ENCODE peak calls at places on chromosomes 7 and 10, in five cellular contexts. A, F, I, G and J are unnamed samples.

GRCh38 chr10:6037975-6038624 is 24.1 kb downstream of the IL2RA start:
- DNase-seq in I (no peak), F (no peak), G (no peak), A (no peak), J (no peak)

GRCh38 chr7:135175931-135176330 is 5.4 kb upstream of the CYREN start:
- DNase-seq in G (no peak), F (no peak), I (no peak), A (no peak), J (no peak)

GRCh38 chr7:22793593-22794462 is 28.8 kb downstream of the TOMM7 start:
- DNase-seq in I (no peak), A (no peak), F (no peak), G (no peak), J (no peak)

GRCh38 chr7:102875700-102876192 is 37.1 kb upstream of the LRRC17 start:
- DNase-seq in F (peak), A (no peak), G (no peak), I (peak), J (no peak)

GRCh38 chr7:38673795-38674194 is 42.6 kb upstream of the AMPH start:
- DNase-seq in F (no peak), G (no peak), I (no peak), A (no peak), J (no peak)

GRCh38 chr7:44769381-44770209 is 20.9 kb downstream of the ZMIZ2 start:
- DNase-seq in F (no peak), I (no peak), G (no peak), A (no peak), J (no peak)

GRCh38 chr7:32169236-32169635 is 99.0 kb upstream of the PDE1C start:
- DNase-seq in G (no peak), A (no peak), F (no peak), I (no peak), J (no peak)

GRCh38 chr10:132647424-132647823 is 109.8 kb downstream of the INPP5A start:
- DNase-seq in A (no peak), I (no peak), G (no peak), F (no peak), J (no peak)

GRCh38 chr7:12196386-12196785 is 14.7 kb upstream of the TMEM106B start:
- DNase-seq in I (no peak), A (no peak), F (no peak), G (no peak), J (no peak)

GRCh38 chr10:132096223-132096622 is 30.5 kb downstream of the JAKMIP3 start:
- DNase-seq in I (no peak), A (no peak), G (no peak), F (peak), J (no peak)

GRCh38 chr7:154852205-154852604 is 150.7 kb downstream of the PAXIP1 start:
- DNase-seq in G (no peak), A (no peak), F (no peak), I (no peak), J (no peak)

GRCh38 chr7:36794689-36795088 is 70.4 kb upstream of the AOAH start:
- DNase-seq in G (no peak), I (no peak), A (no peak), F (peak), J (no peak)

GRCh38 chr7:96534221-96534620 is 175.4 kb downstream of the SEM1 start:
- DNase-seq in I (no peak), A (no peak), F (no peak), G (no peak), J (no peak)

GRCh38 chr10:63901228-63901627 is 380.0 kb downstream of the REEP3 start:
- DNase-seq in G (no peak), F (no peak), I (no peak), A (no peak), J (no peak)

GRCh38 chr10:17238445-17239275 is 10.6 kb downstream of the VIM start:
- DNase-seq in I (no peak), G (no peak), F (no peak), A (no peak), J (no peak)

GRCh38 chr7:157013602-157014549 is 3.4 kb upstream of the MNX1 start:
- DNase-seq in A (no peak), F (no peak), G (peak), I (no peak), J (no peak)

DNA sequence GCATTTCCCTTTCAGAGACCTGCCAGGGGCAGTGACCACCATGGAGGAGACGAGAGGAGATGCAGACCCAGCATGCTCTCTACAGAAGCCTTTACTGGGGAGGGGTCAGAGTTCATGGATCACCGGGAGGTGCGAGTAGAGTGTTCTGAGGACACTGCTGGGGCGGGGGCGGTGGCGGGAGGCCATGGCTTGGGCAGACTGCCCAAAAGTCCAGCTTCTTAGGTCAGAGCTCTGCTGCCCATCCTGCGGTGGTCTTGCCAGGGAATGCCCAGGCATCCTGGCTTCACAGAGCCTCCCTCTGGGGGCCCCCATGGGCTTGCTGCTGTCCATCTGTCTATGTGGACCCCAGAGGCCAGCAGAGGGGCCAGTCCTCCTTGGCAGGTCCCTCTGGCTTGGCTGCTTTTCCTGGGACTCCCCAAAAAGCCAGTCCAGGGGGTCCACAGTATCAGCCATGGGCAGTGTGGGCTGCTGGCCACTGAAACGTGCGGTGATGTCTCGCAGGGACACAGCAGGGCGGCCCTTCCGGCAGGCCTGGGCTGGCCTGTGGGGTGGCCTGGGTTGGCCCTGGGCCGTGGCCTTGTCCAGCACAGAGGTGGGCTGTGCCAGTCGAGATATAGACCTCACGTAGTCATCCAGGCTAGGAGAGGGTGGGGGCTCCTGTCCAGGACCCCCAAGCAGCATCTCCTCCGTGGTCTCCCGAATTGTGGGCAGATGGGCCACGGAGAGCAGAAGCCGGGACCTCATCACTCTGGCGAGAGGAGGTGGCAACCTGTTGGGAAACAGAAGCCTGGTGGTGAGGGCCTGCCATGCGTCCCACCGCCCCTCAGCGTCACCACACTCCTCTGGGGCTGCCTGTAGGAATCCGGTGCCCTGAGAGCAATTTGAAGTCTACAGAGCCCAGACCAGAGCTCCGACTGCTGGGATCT is 1.1 kb downstream of the DEPP1 start:
- DNase-seq in I (no peak), A (no peak), F (no peak), G (no peak), J (no peak)
- TF ChIP-seq TAF1 in I (no peak), A (no peak), F (no peak), G (no peak), J (no peak)

DNA sequence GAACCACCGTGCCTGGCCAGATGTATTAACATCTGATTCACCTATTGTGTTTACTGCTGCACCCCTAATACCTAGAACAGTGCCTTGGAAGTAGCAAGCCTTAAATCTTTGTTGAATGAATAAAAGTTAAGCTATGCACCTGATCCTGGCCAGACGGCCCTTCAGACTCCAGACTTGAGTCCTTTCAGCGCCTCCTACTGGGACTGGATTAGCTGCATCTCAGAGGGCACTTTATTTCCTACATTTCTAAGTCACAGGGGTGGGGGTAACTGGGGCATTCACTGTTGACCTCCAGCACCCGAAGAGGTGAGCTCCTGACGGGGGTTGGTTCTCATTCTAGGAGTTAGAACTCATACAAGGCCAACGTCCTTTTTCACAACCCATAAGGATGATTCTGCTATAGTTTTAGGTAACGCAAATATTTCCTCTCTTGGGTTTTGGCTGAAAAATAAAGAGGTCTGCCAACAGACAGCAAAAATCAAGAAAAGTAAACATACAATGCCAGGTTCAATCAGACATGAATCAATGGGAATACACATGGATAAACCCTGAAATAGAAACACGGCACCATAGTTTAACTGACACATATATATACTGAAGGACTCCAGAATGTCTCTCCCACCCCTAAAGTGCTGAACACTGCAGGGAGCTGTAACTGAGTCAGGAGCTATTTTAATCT is 48.0 kb upstream of the DLG5 start:
- DNase-seq in G (peak), A (no peak), I (peak), F (peak), J (no peak)
- TF ChIP-seq TAF1 in G (no peak), A (no peak), I (no peak), F (no peak), J (no peak)

DNA sequence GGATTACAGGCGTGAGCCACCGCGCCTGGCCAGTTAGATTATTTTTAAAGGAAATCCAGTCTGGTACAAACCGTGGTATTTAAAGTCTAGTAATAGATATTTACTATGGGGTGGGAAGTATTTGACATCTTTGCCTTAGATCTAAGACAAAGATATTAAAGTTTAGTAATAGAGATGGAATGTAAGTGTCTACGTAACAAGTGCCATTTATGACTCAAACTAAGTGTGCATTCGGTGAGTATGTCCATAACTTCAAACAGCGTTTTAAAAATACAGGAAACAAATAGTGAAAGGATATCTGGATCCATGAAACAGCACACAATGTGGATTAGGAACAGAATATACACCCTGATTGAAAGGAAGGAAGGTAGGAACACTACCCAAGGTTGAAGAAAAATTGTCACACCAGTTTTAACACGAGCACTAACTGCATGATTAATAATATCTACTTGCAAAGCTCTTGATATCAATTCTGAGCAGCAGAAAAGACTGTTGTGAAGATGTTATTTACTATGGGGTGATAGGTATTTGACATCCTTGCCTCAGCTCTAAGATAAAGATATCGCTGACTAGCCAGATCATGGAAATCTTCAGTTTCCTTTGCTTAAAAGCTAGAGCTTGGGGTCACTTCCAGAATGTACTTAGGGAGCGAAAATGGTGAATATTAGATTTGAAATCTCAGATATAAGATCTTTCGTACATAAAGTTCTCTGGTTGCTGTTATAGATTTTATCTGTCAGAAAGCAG is 48.7 kb downstream of the EPC1 start:
- DNase-seq in F (peak), G (no peak), A (no peak), I (no peak), J (no peak)
- TF ChIP-seq TAF1 in F (no peak), G (no peak), A (no peak), I (no peak), J (no peak)

GRCh38 chr10:15430969-15431791 is 60.1 kb upstream of the FAM171A1 start:
- DNase-seq in G (no peak), A (no peak), F (no peak), I (no peak), J (no peak)

GRCh38 chr10:15439381-15439837 is 68.3 kb upstream of the FAM171A1 start:
- DNase-seq in F (peak), A (no peak), G (peak), I (no peak), J (no peak)

GRCh38 chr10:15436696-15437095 is 65.6 kb upstream of the FAM171A1 start:
- DNase-seq in F (no peak), A (no peak), G (no peak), I (no peak), J (no peak)

GRCh38 chr10:15433850-15434537 is 62.9 kb upstream of the FAM171A1 start:
- DNase-seq in A (peak), G (peak), I (no peak), F (peak), J (peak)
- TF ChIP-seq TAF1 in A (no peak), G (no peak), I (no peak), F (no peak), J (no peak)

GRCh38 chr10:50314169-50315071 is 63.1 kb upstream of the ASAH2 start:
- DNase-seq in I (no peak), A (no peak), G (no peak), F (no peak), J (no peak)
- TF ChIP-seq TAF1 in I (no peak), A (no peak), G (no peak), F (no peak), J (no peak)